ENCODE peak calls at places on chromosomes 12 and 14, in ten cellular contexts. One of them, this sample, is unnamed.

GRCh38 chr14:67131691-67132090 is 57.5 kb upstream of the GARIN2 start:
- DNase-seq in choroid plexus epithelial cell: no peak
- DNase-seq in NCI-H1436: no peak
- DNase-seq in activated naive CD4-positive, alpha-beta T cell: no peak
- DNase-seq in left cardiac atrium: no peak
- DNase-seq in NCI-H1694 treated with DMSO at 0.1 percent for 48 hours: no peak
- DNase-seq in adipocyte: no peak
- DNase-seq in NCI-H2029: no peak
- DNase-seq in mucosa of gallbladder: no peak
- DNase-seq in GF-D8: no peak
- DNase-seq in this sample: no peak

GRCh38 chr14:80979951-80980350 is 24.5 kb downstream of the TSHR start:
- DNase-seq in choroid plexus epithelial cell: no peak
- DNase-seq in NCI-H1436: no peak
- DNase-seq in activated naive CD4-positive, alpha-beta T cell: no peak
- DNase-seq in left cardiac atrium: no peak
- DNase-seq in NCI-H1694 treated with DMSO at 0.1 percent for 48 hours: no peak
- DNase-seq in adipocyte: no peak
- DNase-seq in NCI-H2029: no peak
- DNase-seq in mucosa of gallbladder: no peak
- DNase-seq in GF-D8: no peak
- DNase-seq in this sample: no peak

GRCh38 chr12:51475543-51475942 is 50.9 kb downstream of the SLC4A8 start:
- DNase-seq in choroid plexus epithelial cell: no peak
- DNase-seq in NCI-H1436: no peak
- DNase-seq in activated naive CD4-positive, alpha-beta T cell: no peak
- DNase-seq in left cardiac atrium: no peak
- DNase-seq in NCI-H1694 treated with DMSO at 0.1 percent for 48 hours: no peak
- DNase-seq in adipocyte: peak
- DNase-seq in NCI-H2029: no peak
- DNase-seq in mucosa of gallbladder: no peak
- DNase-seq in GF-D8: no peak
- DNase-seq in this sample: no peak

GRCh38 chr14:101062611-101063010 is 159.1 kb upstream of the RTL1 start:
- DNase-seq in choroid plexus epithelial cell: peak
- DNase-seq in NCI-H1436: no peak
- DNase-seq in activated naive CD4-positive, alpha-beta T cell: no peak
- DNase-seq in left cardiac atrium: no peak
- DNase-seq in NCI-H1694 treated with DMSO at 0.1 percent for 48 hours: no peak
- DNase-seq in adipocyte: peak
- DNase-seq in NCI-H2029: no peak
- DNase-seq in mucosa of gallbladder: no peak
- DNase-seq in GF-D8: no peak
- DNase-seq in this sample: no peak

GRCh38 chr12:128551266-128552025 is 272.3 kb downstream of the SLC15A4 start:
- DNase-seq in choroid plexus epithelial cell: no peak
- DNase-seq in NCI-H1436: peak
- DNase-seq in activated naive CD4-positive, alpha-beta T cell: no peak
- DNase-seq in left cardiac atrium: no peak
- DNase-seq in NCI-H1694 treated with DMSO at 0.1 percent for 48 hours: no peak
- DNase-seq in adipocyte: no peak
- DNase-seq in NCI-H2029: peak
- DNase-seq in mucosa of gallbladder: no peak
- DNase-seq in GF-D8: no peak
- DNase-seq in this sample: no peak

GRCh38 chr14:68631058-68631690 is 161.7 kb downstream of the ZFP36L1 start:
- DNase-seq in choroid plexus epithelial cell: no peak
- DNase-seq in NCI-H1436: no peak
- DNase-seq in activated naive CD4-positive, alpha-beta T cell: no peak
- DNase-seq in left cardiac atrium: no peak
- DNase-seq in NCI-H1694 treated with DMSO at 0.1 percent for 48 hours: no peak
- DNase-seq in adipocyte: no peak
- DNase-seq in NCI-H2029: no peak
- DNase-seq in mucosa of gallbladder: peak
- DNase-seq in GF-D8: no peak
- DNase-seq in this sample: no peak

GRCh38 chr12:118704517-118704916 is 276.8 kb upstream of the SRRM4 start:
- DNase-seq in choroid plexus epithelial cell: no peak
- DNase-seq in NCI-H1436: no peak
- DNase-seq in activated naive CD4-positive, alpha-beta T cell: no peak
- DNase-seq in left cardiac atrium: no peak
- DNase-seq in NCI-H1694 treated with DMSO at 0.1 percent for 48 hours: no peak
- DNase-seq in adipocyte: no peak
- DNase-seq in NCI-H2029: peak
- DNase-seq in mucosa of gallbladder: no peak
- DNase-seq in GF-D8: no peak
- DNase-seq in this sample: no peak

GRCh38 chr12:94092516-94093241 is 55.7 kb upstream of the PLXNC1 start:
- DNase-seq in choroid plexus epithelial cell: peak
- DNase-seq in NCI-H1436: no peak
- DNase-seq in activated naive CD4-positive, alpha-beta T cell: no peak
- DNase-seq in left cardiac atrium: peak
- DNase-seq in NCI-H1694 treated with DMSO at 0.1 percent for 48 hours: no peak
- DNase-seq in adipocyte: peak
- DNase-seq in NCI-H2029: no peak
- DNase-seq in mucosa of gallbladder: no peak
- DNase-seq in GF-D8: no peak
- DNase-seq in this sample: no peak

GRCh38 chr14:77120771-77121743 is 20.5 kb downstream of the ZDHHC22 start:
- DNase-seq in choroid plexus epithelial cell: no peak
- DNase-seq in NCI-H1436: no peak
- DNase-seq in activated naive CD4-positive, alpha-beta T cell: no peak
- DNase-seq in left cardiac atrium: no peak
- DNase-seq in NCI-H1694 treated with DMSO at 0.1 percent for 48 hours: peak
- DNase-seq in adipocyte: no peak
- DNase-seq in NCI-H2029: peak
- DNase-seq in mucosa of gallbladder: no peak
- DNase-seq in GF-D8: no peak
- DNase-seq in this sample: peak

GRCh38 chr14:99672506-99673327 is 11.4 kb upstream of the CYP46A1 start:
- DNase-seq in choroid plexus epithelial cell: no peak
- DNase-seq in NCI-H1436: no peak
- DNase-seq in activated naive CD4-positive, alpha-beta T cell: no peak
- DNase-seq in left cardiac atrium: no peak
- DNase-seq in NCI-H1694 treated with DMSO at 0.1 percent for 48 hours: no peak
- DNase-seq in adipocyte: no peak
- DNase-seq in NCI-H2029: no peak
- DNase-seq in mucosa of gallbladder: no peak
- DNase-seq in GF-D8: no peak
- DNase-seq in this sample: no peak

GRCh38 chr12:82857911-82858533 is 171.3 kb downstream of the TMTC2 start:
- DNase-seq in choroid plexus epithelial cell: peak
- DNase-seq in NCI-H1436: no peak
- DNase-seq in activated naive CD4-positive, alpha-beta T cell: no peak
- DNase-seq in left cardiac atrium: no peak
- DNase-seq in NCI-H1694 treated with DMSO at 0.1 percent for 48 hours: no peak
- DNase-seq in adipocyte: no peak
- DNase-seq in NCI-H2029: no peak
- DNase-seq in mucosa of gallbladder: no peak
- DNase-seq in GF-D8: no peak
- DNase-seq in this sample: no peak

GRCh38 chr12:122875590-122876220 is 20.2 kb downstream of the VPS37B start:
- DNase-seq in choroid plexus epithelial cell: no peak
- DNase-seq in NCI-H1436: no peak
- DNase-seq in activated naive CD4-positive, alpha-beta T cell: no peak
- DNase-seq in left cardiac atrium: no peak
- DNase-seq in NCI-H1694 treated with DMSO at 0.1 percent for 48 hours: no peak
- DNase-seq in adipocyte: peak
- DNase-seq in NCI-H2029: no peak
- DNase-seq in mucosa of gallbladder: no peak
- DNase-seq in GF-D8: no peak
- DNase-seq in this sample: no peak

GRCh38 chr14:75198291-75198933 is 22.0 kb upstream of the TMED10 start:
- DNase-seq in choroid plexus epithelial cell: peak
- DNase-seq in NCI-H1436: no peak
- DNase-seq in activated naive CD4-positive, alpha-beta T cell: no peak
- DNase-seq in left cardiac atrium: peak
- DNase-seq in NCI-H1694 treated with DMSO at 0.1 percent for 48 hours: peak
- DNase-seq in adipocyte: no peak
- DNase-seq in NCI-H2029: no peak
- DNase-seq in mucosa of gallbladder: no peak
- DNase-seq in GF-D8: no peak
- DNase-seq in this sample: no peak

GRCh38 chr14:24927809-24928208 is 122.1 kb downstream of the STXBP6 start:
- DNase-seq in choroid plexus epithelial cell: no peak
- DNase-seq in NCI-H1436: no peak
- DNase-seq in activated naive CD4-positive, alpha-beta T cell: no peak
- DNase-seq in left cardiac atrium: no peak
- DNase-seq in NCI-H1694 treated with DMSO at 0.1 percent for 48 hours: no peak
- DNase-seq in adipocyte: no peak
- DNase-seq in NCI-H2029: no peak
- DNase-seq in mucosa of gallbladder: no peak
- DNase-seq in GF-D8: no peak
- DNase-seq in this sample: no peak

GRCh38 chr14:65849558-65849957 is 437.0 kb downstream of the FUT8 start:
- DNase-seq in choroid plexus epithelial cell: no peak
- DNase-seq in NCI-H1436: no peak
- DNase-seq in activated naive CD4-positive, alpha-beta T cell: no peak
- DNase-seq in left cardiac atrium: no peak
- DNase-seq in NCI-H1694 treated with DMSO at 0.1 percent for 48 hours: no peak
- DNase-seq in adipocyte: no peak
- DNase-seq in NCI-H2029: no peak
- DNase-seq in mucosa of gallbladder: no peak
- DNase-seq in GF-D8: no peak
- DNase-seq in this sample: no peak

GRCh38 chr12:113846275-113846674 is 119.8 kb downstream of the RBM19 start:
- DNase-seq in choroid plexus epithelial cell: no peak
- DNase-seq in NCI-H1436: no peak
- DNase-seq in activated naive CD4-positive, alpha-beta T cell: no peak
- DNase-seq in left cardiac atrium: no peak
- DNase-seq in NCI-H1694 treated with DMSO at 0.1 percent for 48 hours: no peak
- DNase-seq in adipocyte: no peak
- DNase-seq in NCI-H2029: peak
- DNase-seq in mucosa of gallbladder: no peak
- DNase-seq in GF-D8: no peak
- DNase-seq in this sample: no peak

GRCh38 chr12:7219599-7220243 is 30.2 kb downstream of the PEX5 start:
- DNase-seq in choroid plexus epithelial cell: peak
- DNase-seq in NCI-H1436: peak
- DNase-seq in activated naive CD4-positive, alpha-beta T cell: no peak
- DNase-seq in left cardiac atrium: peak
- DNase-seq in NCI-H1694 treated with DMSO at 0.1 percent for 48 hours: peak
- DNase-seq in adipocyte: peak
- DNase-seq in NCI-H2029: peak
- DNase-seq in mucosa of gallbladder: peak
- DNase-seq in GF-D8: peak
- DNase-seq in this sample: peak

GRCh38 chr14:21652209-21652808 is 1.3 kb upstream of the OR4E2 start:
- DNase-seq in choroid plexus epithelial cell: no peak
- DNase-seq in NCI-H1436: no peak
- DNase-seq in activated naive CD4-positive, alpha-beta T cell: no peak
- DNase-seq in left cardiac atrium: no peak
- DNase-seq in NCI-H1694 treated with DMSO at 0.1 percent for 48 hours: no peak
- DNase-seq in adipocyte: no peak
- DNase-seq in NCI-H2029: no peak
- DNase-seq in mucosa of gallbladder: no peak
- DNase-seq in GF-D8: no peak
- DNase-seq in this sample: no peak

GRCh38 chr14:31486764-31487163 is 1.1 kb downstream of the GPR33 start:
- DNase-seq in choroid plexus epithelial cell: no peak
- DNase-seq in NCI-H1436: no peak
- DNase-seq in activated naive CD4-positive, alpha-beta T cell: no peak
- DNase-seq in left cardiac atrium: no peak
- DNase-seq in NCI-H1694 treated with DMSO at 0.1 percent for 48 hours: no peak
- DNase-seq in adipocyte: no peak
- DNase-seq in NCI-H2029: no peak
- DNase-seq in mucosa of gallbladder: no peak
- DNase-seq in GF-D8: no peak
- DNase-seq in this sample: no peak

GRCh38 chr12:52119398-52120254 is 40.1 kb downstream of the SMIM41 start:
- DNase-seq in choroid plexus epithelial cell: peak
- DNase-seq in NCI-H1436: peak
- DNase-seq in activated naive CD4-positive, alpha-beta T cell: no peak
- DNase-seq in left cardiac atrium: no peak
- DNase-seq in NCI-H1694 treated with DMSO at 0.1 percent for 48 hours: peak
- DNase-seq in adipocyte: peak
- DNase-seq in NCI-H2029: peak
- DNase-seq in mucosa of gallbladder: peak
- DNase-seq in GF-D8: no peak
- DNase-seq in this sample: no peak

This sample was measured in central memory CD8-positive, alpha-beta T cell.